ENCODE peak calls at places on chromosomes 13 and 19, in seven cellular contexts. One of them, this sample, is unnamed. For H3K9me3, the result is how much of the 10 kb centered on the place peaks cover.

GRCh38 chr19:37304190-37304883 is 66.6 kb upstream of the ZNF527 start:
- DNase-seq in CD4-positive, alpha-beta T cell: no peak
- DNase-seq in aorta: peak
- DNase-seq in CD4-positive, CD25-positive, alpha-beta regulatory T cell: no peak
- DNase-seq in colonic mucosa: no peak
- DNase-seq in thyroid gland: peak
- DNase-seq in right cardiac atrium: peak
- DNase-seq in this sample: no peak

GRCh38 chr13:94583926-94584325 is 12.0 kb downstream of the TGDS start:
- DNase-seq in CD4-positive, alpha-beta T cell: no peak
- DNase-seq in aorta: no peak
- DNase-seq in CD4-positive, CD25-positive, alpha-beta regulatory T cell: no peak
- DNase-seq in colonic mucosa: no peak
- DNase-seq in thyroid gland: no peak
- DNase-seq in right cardiac atrium: no peak
- DNase-seq in this sample: no peak

GRCh38 chr19:41456342-41456918 is 13.5 kb downstream of the ERICH4 start:
- DNase-seq in CD4-positive, alpha-beta T cell: no peak
- DNase-seq in aorta: no peak
- DNase-seq in CD4-positive, CD25-positive, alpha-beta regulatory T cell: no peak
- DNase-seq in colonic mucosa: no peak
- DNase-seq in thyroid gland: no peak
- DNase-seq in right cardiac atrium: no peak
- DNase-seq in this sample: no peak

GRCh38 chr19:6057651-6058365 is 52.5 kb downstream of the RFX2 start:
- DNase-seq in CD4-positive, alpha-beta T cell: no peak
- DNase-seq in aorta: peak
- DNase-seq in CD4-positive, CD25-positive, alpha-beta regulatory T cell: no peak
- DNase-seq in colonic mucosa: peak
- DNase-seq in thyroid gland: no peak
- DNase-seq in right cardiac atrium: no peak
- DNase-seq in this sample: peak

GRCh38 chr19:1067341-1068103 is 555 bp downstream of the ARHGAP45 start:
- DNase-seq in CD4-positive, alpha-beta T cell: no peak
- DNase-seq in aorta: peak
- DNase-seq in CD4-positive, CD25-positive, alpha-beta regulatory T cell: peak
- DNase-seq in colonic mucosa: no peak
- DNase-seq in thyroid gland: no peak
- DNase-seq in right cardiac atrium: peak
- DNase-seq in this sample: peak

GRCh38 chr13:86846501-86846900 is 824.7 kb upstream of the SLITRK5 start:
- DNase-seq in CD4-positive, alpha-beta T cell: no peak
- DNase-seq in aorta: no peak
- DNase-seq in CD4-positive, CD25-positive, alpha-beta regulatory T cell: no peak
- DNase-seq in colonic mucosa: no peak
- DNase-seq in thyroid gland: no peak
- DNase-seq in right cardiac atrium: no peak
- DNase-seq in this sample: no peak

GRCh38 chr13:49935171-49936084 is 712 bp downstream of the SPRYD7 start:
- DNase-seq in CD4-positive, alpha-beta T cell: peak
- DNase-seq in aorta: peak
- DNase-seq in CD4-positive, CD25-positive, alpha-beta regulatory T cell: no peak
- DNase-seq in colonic mucosa: peak
- DNase-seq in thyroid gland: peak
- DNase-seq in right cardiac atrium: no peak
- DNase-seq in this sample: no peak

GRCh38 chr19:30053558-30053957 is 111.5 kb downstream of the URI1 start:
- DNase-seq in CD4-positive, alpha-beta T cell: no peak
- DNase-seq in aorta: no peak
- DNase-seq in CD4-positive, CD25-positive, alpha-beta regulatory T cell: no peak
- DNase-seq in colonic mucosa: no peak
- DNase-seq in thyroid gland: no peak
- DNase-seq in right cardiac atrium: no peak
- DNase-seq in this sample: no peak

GRCh38 chr19:7506385-7507328 is 9.2 kb upstream of the ZNF358 start:
- DNase-seq in CD4-positive, alpha-beta T cell: no peak
- DNase-seq in aorta: peak
- DNase-seq in CD4-positive, CD25-positive, alpha-beta regulatory T cell: no peak
- DNase-seq in colonic mucosa: peak
- DNase-seq in thyroid gland: peak
- DNase-seq in right cardiac atrium: peak
- DNase-seq in this sample: peak

GRCh38 chr13:80903911-80904310 is 563.0 kb upstream of the SPRY2 start:
- DNase-seq in CD4-positive, alpha-beta T cell: no peak
- DNase-seq in aorta: no peak
- DNase-seq in CD4-positive, CD25-positive, alpha-beta regulatory T cell: no peak
- DNase-seq in colonic mucosa: no peak
- DNase-seq in thyroid gland: no peak
- DNase-seq in right cardiac atrium: no peak
- DNase-seq in this sample: no peak

GRCh38 chr13:80904386-80904785 is 563.5 kb upstream of the SPRY2 start:
- DNase-seq in CD4-positive, alpha-beta T cell: no peak
- DNase-seq in aorta: no peak
- DNase-seq in CD4-positive, CD25-positive, alpha-beta regulatory T cell: no peak
- DNase-seq in colonic mucosa: no peak
- DNase-seq in thyroid gland: no peak
- DNase-seq in right cardiac atrium: no peak
- DNase-seq in this sample: no peak

GRCh38 chr13:80901111-80902014 is 560.4 kb upstream of the SPRY2 start:
- DNase-seq in CD4-positive, alpha-beta T cell: no peak
- DNase-seq in aorta: no peak
- DNase-seq in CD4-positive, CD25-positive, alpha-beta regulatory T cell: no peak
- DNase-seq in colonic mucosa: no peak
- DNase-seq in thyroid gland: no peak
- DNase-seq in right cardiac atrium: no peak
- DNase-seq in this sample: no peak

DNA sequence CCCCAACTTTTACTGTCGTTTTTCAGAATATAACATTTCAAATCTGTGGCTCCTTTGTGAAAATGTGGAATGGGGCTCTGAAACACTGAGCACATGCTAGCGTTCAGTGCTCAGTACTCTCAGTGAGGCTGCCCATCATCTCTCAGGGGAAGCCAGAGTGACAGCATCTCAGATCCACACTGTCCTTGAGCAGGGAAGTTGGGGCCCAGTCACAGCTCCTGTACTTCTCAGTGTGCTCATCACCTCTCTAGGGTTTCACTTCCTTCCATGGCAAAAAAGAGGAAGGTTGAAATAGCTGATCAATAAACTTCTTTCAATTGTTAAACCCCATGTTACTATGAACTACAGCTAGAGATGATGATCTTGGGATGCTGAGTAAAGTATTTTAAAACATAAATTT is 565.9 kb upstream of the SPRY2 start:
- DNase-seq in CD4-positive, alpha-beta T cell: no peak
- DNase-seq in aorta: no peak
- DNase-seq in CD4-positive, CD25-positive, alpha-beta regulatory T cell: no peak
- DNase-seq in colonic mucosa: no peak
- DNase-seq in thyroid gland: no peak
- DNase-seq in right cardiac atrium: no peak
- DNase-seq in this sample: no peak
- H3K9me3 ChIP-seq in CD4-positive, alpha-beta T cell: under half
- H3K9me3 ChIP-seq in aorta: under half
- H3K9me3 ChIP-seq in CD4-positive, CD25-positive, alpha-beta regulatory T cell: under half
- H3K9me3 ChIP-seq in colonic mucosa: under half
- H3K9me3 ChIP-seq in thyroid gland: under half
- H3K9me3 ChIP-seq in right cardiac atrium: under half
- H3K9me3 ChIP-seq in this sample: under half

DNA sequence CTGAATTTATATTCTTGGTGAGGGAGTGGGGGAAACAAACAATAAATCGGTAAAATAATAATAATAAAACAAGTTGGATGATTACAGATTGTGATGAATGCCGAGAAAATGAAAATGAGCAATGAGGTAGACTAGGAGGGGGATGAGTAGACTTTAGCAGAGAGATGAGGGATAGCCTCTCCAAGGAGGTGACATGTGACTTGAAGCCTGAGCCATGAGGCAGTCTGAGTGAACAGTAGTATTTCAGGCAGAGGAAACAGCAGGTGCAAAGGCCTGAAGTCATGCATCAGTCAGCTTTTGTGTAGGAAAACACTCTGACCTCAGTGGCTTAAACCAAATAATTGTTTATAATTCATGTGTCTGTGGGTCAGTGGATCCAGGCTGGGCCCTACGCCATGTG is 4.6 kb downstream of the ZNF135 start:
- DNase-seq in CD4-positive, alpha-beta T cell: no peak
- DNase-seq in aorta: peak
- DNase-seq in CD4-positive, CD25-positive, alpha-beta regulatory T cell: no peak
- DNase-seq in colonic mucosa: no peak
- DNase-seq in thyroid gland: no peak
- DNase-seq in right cardiac atrium: no peak
- DNase-seq in this sample: no peak
- H3K9me3 ChIP-seq in CD4-positive, alpha-beta T cell: half or more
- H3K9me3 ChIP-seq in aorta: under half
- H3K9me3 ChIP-seq in CD4-positive, CD25-positive, alpha-beta regulatory T cell: under half
- H3K9me3 ChIP-seq in colonic mucosa: under half
- H3K9me3 ChIP-seq in thyroid gland: under half
- H3K9me3 ChIP-seq in right cardiac atrium: under half
- H3K9me3 ChIP-seq in this sample: under half

DNA sequence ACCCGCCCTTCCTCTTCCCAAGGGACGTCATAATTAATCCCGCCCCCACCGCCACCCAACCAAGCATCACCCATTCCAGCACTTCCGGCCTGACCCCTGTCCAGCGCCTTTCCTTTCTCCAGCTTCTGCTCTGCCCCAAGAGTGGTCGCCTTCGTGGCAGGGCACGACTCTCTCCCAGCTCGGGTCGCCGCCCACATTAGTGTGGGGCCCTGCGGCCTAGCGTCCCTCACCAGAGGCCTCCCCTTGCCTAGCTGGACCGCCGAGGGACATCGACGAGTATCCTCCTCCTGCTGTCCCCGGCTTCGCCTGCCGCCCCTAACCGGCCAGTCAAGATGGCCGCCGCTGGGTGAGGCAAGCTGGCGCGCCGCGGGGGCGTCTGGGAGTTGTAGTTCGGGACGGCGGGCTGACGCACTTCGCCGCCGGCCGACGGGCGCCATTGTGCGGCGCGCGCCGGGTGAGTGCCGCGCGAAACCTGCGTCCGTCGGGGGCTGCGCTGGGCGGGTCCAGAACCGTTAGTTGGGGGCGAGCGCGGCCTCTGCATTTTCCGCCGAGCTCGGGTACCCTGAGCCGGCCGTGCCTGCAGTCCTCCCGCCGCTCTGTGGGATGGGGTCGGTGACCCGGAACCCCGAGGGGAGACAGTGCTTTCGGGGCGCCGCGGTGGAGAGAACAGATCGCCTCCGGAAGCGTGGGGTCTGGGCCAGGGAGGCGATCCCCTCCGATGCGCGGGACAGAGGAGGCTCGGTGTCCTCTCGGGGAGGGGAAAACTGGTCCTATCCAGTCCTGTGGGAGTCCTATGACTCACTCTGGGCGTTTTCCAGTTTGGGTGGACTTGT is at the start of gene ZNF274:
- DNase-seq in CD4-positive, alpha-beta T cell: peak
- DNase-seq in aorta: peak
- DNase-seq in CD4-positive, CD25-positive, alpha-beta regulatory T cell: peak
- DNase-seq in colonic mucosa: peak
- DNase-seq in thyroid gland: peak
- DNase-seq in right cardiac atrium: peak
- DNase-seq in this sample: peak
- H3K9me3 ChIP-seq in CD4-positive, alpha-beta T cell: half or more
- H3K9me3 ChIP-seq in aorta: under half
- H3K9me3 ChIP-seq in CD4-positive, CD25-positive, alpha-beta regulatory T cell: under half
- H3K9me3 ChIP-seq in colonic mucosa: under half
- H3K9me3 ChIP-seq in thyroid gland: under half
- H3K9me3 ChIP-seq in right cardiac atrium: under half
- H3K9me3 ChIP-seq in this sample: half or more

GRCh38 chr13:72458701-72459100 is 268.7 kb downstream of the MZT1 start:
- DNase-seq in CD4-positive, alpha-beta T cell: no peak
- DNase-seq in aorta: no peak
- DNase-seq in CD4-positive, CD25-positive, alpha-beta regulatory T cell: no peak
- DNase-seq in colonic mucosa: no peak
- DNase-seq in thyroid gland: no peak
- DNase-seq in right cardiac atrium: no peak
- DNase-seq in this sample: no peak

GRCh38 chr13:72453161-72453560 is 274.3 kb downstream of the MZT1 start:
- DNase-seq in CD4-positive, alpha-beta T cell: no peak
- DNase-seq in aorta: no peak
- DNase-seq in CD4-positive, CD25-positive, alpha-beta regulatory T cell: no peak
- DNase-seq in colonic mucosa: no peak
- DNase-seq in thyroid gland: no peak
- DNase-seq in right cardiac atrium: no peak
- DNase-seq in this sample: no peak

GRCh38 chr13:72462726-72463125 is 264.7 kb downstream of the MZT1 start:
- DNase-seq in CD4-positive, alpha-beta T cell: no peak
- DNase-seq in aorta: no peak
- DNase-seq in CD4-positive, CD25-positive, alpha-beta regulatory T cell: no peak
- DNase-seq in colonic mucosa: no peak
- DNase-seq in thyroid gland: no peak
- DNase-seq in right cardiac atrium: no peak
- DNase-seq in this sample: no peak

GRCh38 chr13:72456486-72456885 is 270.9 kb downstream of the MZT1 start:
- DNase-seq in CD4-positive, alpha-beta T cell: no peak
- DNase-seq in aorta: no peak
- DNase-seq in CD4-positive, CD25-positive, alpha-beta regulatory T cell: no peak
- DNase-seq in colonic mucosa: no peak
- DNase-seq in thyroid gland: no peak
- DNase-seq in right cardiac atrium: no peak
- DNase-seq in this sample: no peak

GRCh38 chr13:72457151-72457550 is 270.3 kb downstream of the MZT1 start:
- DNase-seq in CD4-positive, alpha-beta T cell: no peak
- DNase-seq in aorta: no peak
- DNase-seq in CD4-positive, CD25-positive, alpha-beta regulatory T cell: no peak
- DNase-seq in colonic mucosa: no peak
- DNase-seq in thyroid gland: no peak
- DNase-seq in right cardiac atrium: no peak
- DNase-seq in this sample: no peak
- H3K9me3 ChIP-seq in CD4-positive, alpha-beta T cell: under half
- H3K9me3 ChIP-seq in aorta: under half
- H3K9me3 ChIP-seq in CD4-positive, CD25-positive, alpha-beta regulatory T cell: under half
- H3K9me3 ChIP-seq in colonic mucosa: under half
- H3K9me3 ChIP-seq in thyroid gland: under half
- H3K9me3 ChIP-seq in right cardiac atrium: under half
- H3K9me3 ChIP-seq in this sample: under half

GRCh38 chr13:48066310-48066989 is 28.5 kb downstream of the MED4 start:
- DNase-seq in CD4-positive, alpha-beta T cell: no peak
- DNase-seq in aorta: no peak
- DNase-seq in CD4-positive, CD25-positive, alpha-beta regulatory T cell: no peak
- DNase-seq in colonic mucosa: no peak
- DNase-seq in thyroid gland: no peak
- DNase-seq in right cardiac atrium: no peak
- DNase-seq in this sample: no peak
- H3K9me3 ChIP-seq in CD4-positive, alpha-beta T cell: under half
- H3K9me3 ChIP-seq in aorta: under half
- H3K9me3 ChIP-seq in CD4-positive, CD25-positive, alpha-beta regulatory T cell: under half
- H3K9me3 ChIP-seq in colonic mucosa: under half
- H3K9me3 ChIP-seq in thyroid gland: under half
- H3K9me3 ChIP-seq in right cardiac atrium: under half
- H3K9me3 ChIP-seq in this sample: under half

GRCh38 chr19:44176590-44176989 is 11.7 kb downstream of the ZNF226 start:
- DNase-seq in CD4-positive, alpha-beta T cell: no peak
- DNase-seq in aorta: no peak
- DNase-seq in CD4-positive, CD25-positive, alpha-beta regulatory T cell: no peak
- DNase-seq in colonic mucosa: no peak
- DNase-seq in thyroid gland: no peak
- DNase-seq in right cardiac atrium: no peak
- DNase-seq in this sample: no peak
- H3K9me3 ChIP-seq in CD4-positive, alpha-beta T cell: half or more
- H3K9me3 ChIP-seq in aorta: under half
- H3K9me3 ChIP-seq in CD4-positive, CD25-positive, alpha-beta regulatory T cell: half or more
- H3K9me3 ChIP-seq in colonic mucosa: under half
- H3K9me3 ChIP-seq in thyroid gland: under half
- H3K9me3 ChIP-seq in right cardiac atrium: under half
- H3K9me3 ChIP-seq in this sample: under half

This sample was measured in Peyer's patch.